ENCODE peak calls at places on chromosomes 3 and 15, in five cellular contexts. One of them, this sample, is unnamed.

GRCh38 chr3:177538064-177538742 is 340.9 kb upstream of the TBL1XR1 start:
- DNase-seq in lower lobe of right lung: no peak
- DNase-seq in GM23248: peak
- DNase-seq in tibial nerve: no peak
- DNase-seq in dorsolateral prefrontal cortex: no peak
- DNase-seq in this sample: no peak

GRCh38 chr3:97504463-97504862 is 260.1 kb upstream of the ARL6 start:
- DNase-seq in lower lobe of right lung: no peak
- DNase-seq in GM23248: no peak
- DNase-seq in tibial nerve: no peak
- DNase-seq in dorsolateral prefrontal cortex: no peak
- DNase-seq in this sample: no peak

GRCh38 chr15:63939531-63940130 is 105.9 kb upstream of the HERC1 start:
- DNase-seq in lower lobe of right lung: no peak
- DNase-seq in GM23248: peak
- DNase-seq in tibial nerve: no peak
- DNase-seq in dorsolateral prefrontal cortex: peak
- DNase-seq in this sample: peak

GRCh38 chr15:78461171-78461881 is 23.3 kb downstream of the IREB2 start:
- DNase-seq in lower lobe of right lung: no peak
- DNase-seq in GM23248: no peak
- DNase-seq in tibial nerve: no peak
- DNase-seq in dorsolateral prefrontal cortex: no peak
- DNase-seq in this sample: no peak

GRCh38 chr3:117734431-117734830 is 1024.9 kb downstream of the TUSC7 start:
- DNase-seq in lower lobe of right lung: no peak
- DNase-seq in GM23248: peak
- DNase-seq in tibial nerve: no peak
- DNase-seq in dorsolateral prefrontal cortex: no peak
- DNase-seq in this sample: no peak

GRCh38 chr15:31397851-31398661 is 71.4 kb downstream of the KLF13 start:
- DNase-seq in lower lobe of right lung: no peak
- DNase-seq in GM23248: no peak
- DNase-seq in tibial nerve: no peak
- DNase-seq in dorsolateral prefrontal cortex: no peak
- DNase-seq in this sample: no peak

GRCh38 chr3:146326875-146327543 is 76.1 kb upstream of the PLSCR4 start:
- DNase-seq in lower lobe of right lung: no peak
- DNase-seq in GM23248: peak
- DNase-seq in tibial nerve: no peak
- DNase-seq in dorsolateral prefrontal cortex: no peak
- DNase-seq in this sample: no peak

GRCh38 chr3:170840291-170840859 is 29.6 kb downstream of the RPL22L1 start:
- DNase-seq in lower lobe of right lung: no peak
- DNase-seq in GM23248: no peak
- DNase-seq in tibial nerve: no peak
- DNase-seq in dorsolateral prefrontal cortex: no peak
- DNase-seq in this sample: no peak

GRCh38 chr3:125105116-125105515 is 49.3 kb upstream of the HEG1 start:
- DNase-seq in lower lobe of right lung: no peak
- DNase-seq in GM23248: no peak
- DNase-seq in tibial nerve: no peak
- DNase-seq in dorsolateral prefrontal cortex: no peak
- DNase-seq in this sample: no peak

GRCh38 chr15:36432162-36432561 is 147.3 kb upstream of the CDIN1 start:
- DNase-seq in lower lobe of right lung: no peak
- DNase-seq in GM23248: peak
- DNase-seq in tibial nerve: no peak
- DNase-seq in dorsolateral prefrontal cortex: no peak
- DNase-seq in this sample: no peak

GRCh38 chr3:128432301-128432897 is 34.3 kb downstream of the DNAJB8 start:
- DNase-seq in lower lobe of right lung: no peak
- DNase-seq in GM23248: no peak
- DNase-seq in tibial nerve: no peak
- DNase-seq in dorsolateral prefrontal cortex: no peak
- DNase-seq in this sample: peak

GRCh38 chr3:161336661-161337060 is 34.7 kb downstream of the SPTSSB start:
- DNase-seq in lower lobe of right lung: no peak
- DNase-seq in GM23248: no peak
- DNase-seq in tibial nerve: no peak
- DNase-seq in dorsolateral prefrontal cortex: no peak
- DNase-seq in this sample: no peak

GRCh38 chr3:141452045-141452444 is 34.8 kb upstream of the RASA2 start:
- DNase-seq in lower lobe of right lung: no peak
- DNase-seq in GM23248: peak
- DNase-seq in tibial nerve: no peak
- DNase-seq in dorsolateral prefrontal cortex: no peak
- DNase-seq in this sample: no peak

GRCh38 chr3:65927576-65927975 is 111.1 kb downstream of the MAGI1 start:
- DNase-seq in lower lobe of right lung: no peak
- DNase-seq in GM23248: peak
- DNase-seq in tibial nerve: no peak
- DNase-seq in dorsolateral prefrontal cortex: no peak
- DNase-seq in this sample: no peak

GRCh38 chr15:94584833-94585244 is 353.5 kb downstream of the MCTP2 start:
- DNase-seq in lower lobe of right lung: no peak
- DNase-seq in GM23248: peak
- DNase-seq in tibial nerve: no peak
- DNase-seq in dorsolateral prefrontal cortex: no peak
- DNase-seq in this sample: no peak

GRCh38 chr3:127366383-127366782 is 78.5 kb upstream of the PRR20G start:
- DNase-seq in lower lobe of right lung: no peak
- DNase-seq in GM23248: no peak
- DNase-seq in tibial nerve: no peak
- DNase-seq in dorsolateral prefrontal cortex: no peak
- DNase-seq in this sample: no peak

GRCh38 chr15:64151727-64152506 is at the start of gene SNX22:
- DNase-seq in lower lobe of right lung: peak
- DNase-seq in GM23248: no peak
- DNase-seq in tibial nerve: no peak
- DNase-seq in dorsolateral prefrontal cortex: no peak
- DNase-seq in this sample: peak

GRCh38 chr3:33636125-33636855 is 81.8 kb downstream of the CLASP2 start:
- DNase-seq in lower lobe of right lung: no peak
- DNase-seq in GM23248: peak
- DNase-seq in tibial nerve: no peak
- DNase-seq in dorsolateral prefrontal cortex: no peak
- DNase-seq in this sample: no peak

GRCh38 chr3:169699536-169700050 is 36.1 kb upstream of the MECOM start:
- DNase-seq in lower lobe of right lung: no peak
- DNase-seq in GM23248: no peak
- DNase-seq in tibial nerve: peak
- DNase-seq in dorsolateral prefrontal cortex: no peak
- DNase-seq in this sample: no peak

GRCh38 chr3:14519406-14519805 is 20.7 kb downstream of the GRIP2 start:
- DNase-seq in lower lobe of right lung: no peak
- DNase-seq in GM23248: no peak
- DNase-seq in tibial nerve: no peak
- DNase-seq in dorsolateral prefrontal cortex: no peak
- DNase-seq in this sample: no peak

GRCh38 chr3:13343601-13344000 is 76.5 kb downstream of the NUP210 start:
- DNase-seq in lower lobe of right lung: no peak
- DNase-seq in GM23248: no peak
- DNase-seq in tibial nerve: no peak
- DNase-seq in dorsolateral prefrontal cortex: no peak
- DNase-seq in this sample: no peak

GRCh38 chr3:50251220-50251619 is 15.2 kb downstream of the GNAI2 start:
- DNase-seq in lower lobe of right lung: no peak
- DNase-seq in GM23248: peak
- DNase-seq in tibial nerve: no peak
- DNase-seq in dorsolateral prefrontal cortex: no peak
- DNase-seq in this sample: no peak

DNA sequence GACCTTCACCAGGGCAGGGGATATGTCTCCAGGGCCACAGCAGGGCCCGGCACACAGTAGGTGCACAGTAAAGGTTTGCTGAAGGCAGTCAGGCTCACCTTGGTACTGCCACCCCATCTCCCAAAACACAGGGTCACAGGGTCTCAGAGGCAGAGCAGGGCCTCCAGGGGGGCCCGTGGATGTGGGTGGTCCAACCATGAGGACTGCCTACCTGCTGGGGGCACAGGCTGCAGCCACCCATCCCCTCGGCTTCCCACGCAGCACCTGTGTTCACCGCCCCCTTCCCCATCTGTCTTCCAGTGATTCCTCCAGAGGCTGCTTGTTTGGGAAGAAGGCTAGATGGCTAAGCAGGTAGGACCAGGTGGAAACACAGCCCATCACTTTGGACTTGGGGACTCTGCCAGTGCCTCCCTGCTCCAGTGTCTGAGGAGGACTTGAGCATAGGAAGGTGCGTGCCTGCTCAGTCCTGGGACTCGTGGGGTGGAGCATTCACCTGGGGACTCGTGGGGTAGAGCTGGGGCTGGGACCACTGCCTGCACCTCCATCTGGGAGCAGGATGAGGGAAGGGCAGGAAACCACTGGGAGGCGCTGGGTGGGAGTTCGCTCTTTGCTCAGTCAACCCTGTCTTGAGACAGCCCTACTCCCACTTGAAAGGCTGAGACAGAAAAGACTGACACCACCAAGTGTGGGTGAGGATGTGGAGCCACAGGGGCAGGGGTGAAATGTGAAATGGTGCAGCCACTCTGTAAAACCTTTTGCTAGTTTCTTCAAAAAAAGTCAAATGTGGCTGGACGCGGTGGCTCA is 18.8 kb upstream of the PLXND1 start:
- DNase-seq in lower lobe of right lung: peak
- DNase-seq in GM23248: peak
- DNase-seq in tibial nerve: no peak
- DNase-seq in dorsolateral prefrontal cortex: no peak
- DNase-seq in this sample: peak
- H3K27ac ChIP-seq in lower lobe of right lung: peak
- H3K27ac ChIP-seq in GM23248: peak
- H3K27ac ChIP-seq in tibial nerve: peak
- H3K27ac ChIP-seq in dorsolateral prefrontal cortex: peak
- H3K27ac ChIP-seq in this sample: peak

DNA sequence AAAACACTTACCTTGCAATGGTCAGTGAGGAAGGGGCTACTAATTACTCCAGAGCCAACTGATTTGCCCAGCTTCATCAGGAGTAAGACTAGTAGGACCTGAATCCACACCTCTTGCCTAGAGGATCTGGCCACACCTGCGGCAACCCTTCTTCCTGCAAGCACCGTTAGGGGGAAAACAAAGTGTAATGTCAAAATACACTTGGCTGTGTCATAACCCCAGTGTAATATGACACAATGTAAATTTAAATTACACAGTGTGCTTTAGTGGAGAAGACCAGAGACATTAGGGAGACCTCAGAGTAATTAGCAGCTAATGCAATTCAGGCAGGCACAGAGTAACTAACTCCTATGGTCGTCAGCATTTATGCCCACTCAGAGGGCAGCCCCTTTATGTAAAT is 308.5 kb upstream of the ARRDC4 start:
- DNase-seq in lower lobe of right lung: no peak
- DNase-seq in GM23248: no peak
- DNase-seq in tibial nerve: no peak
- DNase-seq in dorsolateral prefrontal cortex: no peak
- DNase-seq in this sample: no peak
- H3K27ac ChIP-seq in lower lobe of right lung: no peak
- H3K27ac ChIP-seq in GM23248: no peak
- H3K27ac ChIP-seq in tibial nerve: no peak
- H3K27ac ChIP-seq in dorsolateral prefrontal cortex: no peak
- H3K27ac ChIP-seq in this sample: no peak

GRCh38 chr3:168097381-168097780 is 1.7 kb upstream of the GOLIM4 start:
- DNase-seq in lower lobe of right lung: no peak
- DNase-seq in GM23248: no peak
- DNase-seq in tibial nerve: no peak
- DNase-seq in dorsolateral prefrontal cortex: no peak
- DNase-seq in this sample: no peak

GRCh38 chr3:168096210-168096795 is 579 bp upstream of the GOLIM4 start:
- DNase-seq in lower lobe of right lung: peak
- DNase-seq in GM23248: peak
- DNase-seq in tibial nerve: no peak
- DNase-seq in dorsolateral prefrontal cortex: peak
- DNase-seq in this sample: peak

GRCh38 chr3:168094580-168094876 is 1.2 kb downstream of the GOLIM4 start:
- DNase-seq in lower lobe of right lung: peak
- DNase-seq in GM23248: no peak
- DNase-seq in tibial nerve: no peak
- DNase-seq in dorsolateral prefrontal cortex: peak
- DNase-seq in this sample: peak

GRCh38 chr3:168094877-168095610 is 680 bp downstream of the GOLIM4 start:
- DNase-seq in lower lobe of right lung: peak
- DNase-seq in GM23248: peak
- DNase-seq in tibial nerve: peak
- DNase-seq in dorsolateral prefrontal cortex: peak
- DNase-seq in this sample: peak

DNA sequence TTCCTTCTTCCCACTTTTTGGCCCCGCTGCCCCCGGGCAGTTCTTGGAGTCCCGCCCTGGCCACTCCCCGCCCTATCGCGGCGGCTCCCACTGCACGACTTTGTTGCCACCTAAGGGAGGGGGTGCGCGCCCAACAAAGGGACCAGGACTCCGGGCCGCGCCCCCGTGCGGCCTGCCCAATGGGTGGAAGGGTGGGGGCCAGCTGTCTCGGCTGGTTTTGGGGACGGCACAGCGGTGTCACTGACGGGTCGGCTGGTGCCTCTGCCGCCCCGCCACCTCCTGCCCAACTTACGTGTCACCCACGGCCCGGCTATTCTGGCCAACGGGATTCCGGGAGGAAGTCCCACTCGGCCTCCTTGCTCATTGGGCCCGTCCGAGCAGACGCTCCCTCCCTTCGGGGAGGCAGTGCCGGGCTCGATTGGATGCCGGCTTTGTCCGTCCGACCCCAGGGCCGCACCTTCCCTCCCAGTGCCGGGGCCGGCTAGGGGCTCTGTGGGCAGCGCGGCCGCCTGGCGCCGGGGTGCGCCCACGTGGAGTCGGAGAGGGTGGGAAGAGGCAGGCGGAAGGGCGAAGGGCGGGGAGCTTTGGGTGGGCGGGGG is at the start of gene GOLIM4:
- DNase-seq in lower lobe of right lung: peak
- DNase-seq in GM23248: peak
- DNase-seq in tibial nerve: peak
- DNase-seq in dorsolateral prefrontal cortex: peak
- DNase-seq in this sample: peak
- H3K27ac ChIP-seq in lower lobe of right lung: peak
- H3K27ac ChIP-seq in GM23248: peak
- H3K27ac ChIP-seq in tibial nerve: peak
- H3K27ac ChIP-seq in dorsolateral prefrontal cortex: peak
- H3K27ac ChIP-seq in this sample: peak

GRCh38 chr3:67781218-67781617 is 126.8 kb upstream of the SUCLG2 start:
- DNase-seq in lower lobe of right lung: no peak
- DNase-seq in GM23248: no peak
- DNase-seq in tibial nerve: no peak
- DNase-seq in dorsolateral prefrontal cortex: no peak
- DNase-seq in this sample: no peak
- H3K27ac ChIP-seq in lower lobe of right lung: no peak
- H3K27ac ChIP-seq in GM23248: no peak
- H3K27ac ChIP-seq in tibial nerve: no peak
- H3K27ac ChIP-seq in dorsolateral prefrontal cortex: no peak
- H3K27ac ChIP-seq in this sample: no peak

GRCh38 chr3:11543948-11544387 is 99.7 kb downstream of the VGLL4 start:
- DNase-seq in lower lobe of right lung: no peak
- DNase-seq in GM23248: no peak
- DNase-seq in tibial nerve: peak
- DNase-seq in dorsolateral prefrontal cortex: no peak
- DNase-seq in this sample: no peak
- H3K27ac ChIP-seq in lower lobe of right lung: no peak
- H3K27ac ChIP-seq in GM23248: no peak
- H3K27ac ChIP-seq in tibial nerve: no peak
- H3K27ac ChIP-seq in dorsolateral prefrontal cortex: no peak
- H3K27ac ChIP-seq in this sample: no peak

This sample was measured in left lung.